ENCODE peak calls at places on chromosomes 11 and 22, in six cellular contexts. J is NCI-H1694; T is left cardiac atrium; R is stimulated activated CD4-positive, alpha-beta T cell treated with anti-CD3 and anti-CD28 coated beads, Interleukin-12 subunit alpha, Interleukin-12 subunit beta, amount 100 ng/mL, for 24 hours; C is fibroblast of mammary gland; O is activated naive CD4-positive, alpha-beta T cell treated with anti-CD3 and anti-CD28 coated beads for 36 hours. A is an unnamed sample.

GRCh38 chr11:13702071-13702470 is 33.6 kb downstream of the FAR1 start:
- DNase-seq in R (no peak), J (no peak), T (no peak), O (no peak), C (no peak), A (no peak)

GRCh38 chr11:118872403-118872821 is 11.3 kb upstream of the CXCR5 start:
- DNase-seq in R (no peak), J (no peak), O (peak; percentile 86), T (no peak), C (no peak), A (no peak)

GRCh38 chr11:31160504-31161422 is 208.8 kb downstream of the DCDC1 start:
- DNase-seq in O (no peak), J (peak; percentile 19), T (no peak), R (no peak), C (peak; percentile 0), A (no peak)

GRCh38 chr22:49291781-49292180 is 535.9 kb downstream of the BRD1 start:
- DNase-seq in C (no peak), J (no peak), O (no peak), T (no peak), R (no peak), A (no peak)

GRCh38 chr11:67238894-67239794 is 27.1 kb upstream of the GRK2 start:
- DNase-seq in T (no peak), R (no peak), C (peak; percentile 35), O (no peak), J (no peak), A (peak; percentile 12)

GRCh38 chr22:47165338-47165931 is 403.0 kb downstream of the TBC1D22A start:
- DNase-seq in J (no peak), C (no peak), T (no peak), R (no peak), O (no peak), A (no peak)

GRCh38 chr22:30858976-30859713 is 109.4 kb downstream of the MORC2 start:
- DNase-seq in C (no peak), R (no peak), J (no peak), T (no peak), O (no peak), A (no peak)

GRCh38 chr11:100753562-100753961 is 66.5 kb downstream of the ARHGAP42 start:
- DNase-seq in R (no peak), O (no peak), J (no peak), T (no peak), C (no peak), A (peak; percentile 5)

GRCh38 chr22:31489632-31490495 is at the start of gene EIF4ENIF1:
- DNase-seq in T (peak; percentile 91), R (peak; percentile 80), O (peak; percentile 88), C (peak; percentile 72), J (no peak), A (peak; percentile 84)

GRCh38 chr11:84536456-84536855 is 1090.7 kb downstream of the DLG2 start:
- DNase-seq in O (no peak), T (no peak), J (no peak), R (no peak), C (no peak), A (no peak)

A was measured in nephron progenitor cell.